ENCODE peak calls at places on chromosomes 2 and 18, in five cellular contexts. S, P, B, Z and L are unnamed samples.

GRCh38 chr2:133812826-133813617 is 244.8 kb upstream of the NCKAP5 start:
- DNase-seq in P (no peak), B (no peak), S (no peak), Z (no peak), L (no peak)

GRCh38 chr2:101432411-101433181 is 42.3 kb downstream of the RFX8 start:
- DNase-seq in S (no peak), Z (no peak), P (no peak), B (no peak), L (peak; percentile 31)

GRCh38 chr18:78720456-78721250 is 259.0 kb upstream of the SALL3 start:
- DNase-seq in P (no peak), Z (no peak), B (no peak), S (no peak), L (no peak)

GRCh38 chr18:32019251-32019943 is 772 bp downstream of the RNF125 start:
- DNase-seq in Z (peak; percentile 49), S (peak; percentile 48), B (peak; percentile 73), P (peak; percentile 38), L (peak; percentile 41)

GRCh38 chr2:71457959-71458322 is 4.6 kb downstream of the DYSF start:
- DNase-seq in Z (no peak), B (no peak), S (no peak), P (no peak), L (no peak)

GRCh38 chr2:8629402-8629801 is 52.5 kb upstream of the ID2 start:
- DNase-seq in B (no peak), P (no peak), S (no peak), Z (peak; percentile 43), L (no peak)

GRCh38 chr2:135299656-135300244 is 231.3 kb downstream of the ZRANB3 start:
- DNase-seq in Z (no peak), B (peak; percentile 54), S (no peak), P (no peak), L (no peak)

GRCh38 chr18:46406539-46406932 is 250.5 kb downstream of the LOXHD1 start:
- DNase-seq in Z (no peak), P (no peak), B (no peak), S (no peak), L (no peak)

GRCh38 chr2:143398701-143399260 is 269.6 kb downstream of the ARHGAP15 start:
- DNase-seq in S (no peak), P (no peak), Z (no peak), B (no peak), L (no peak)

GRCh38 chr2:99818842-99819241 is 323.5 kb downstream of the AFF3 start:
- DNase-seq in B (peak; percentile 14), P (no peak), S (no peak), Z (peak; percentile 14), L (no peak)

GRCh38 chr2:99821572-99822369 is 320.6 kb downstream of the AFF3 start:
- DNase-seq in B (no peak), P (no peak), Z (no peak), S (no peak), L (no peak)

GRCh38 chr2:99819766-99820165 is 322.6 kb downstream of the AFF3 start:
- DNase-seq in B (peak; percentile 10), S (no peak), Z (no peak), P (no peak), L (no peak)

GRCh38 chr2:99821039-99821438 is 321.4 kb downstream of the AFF3 start:
- DNase-seq in Z (no peak), P (no peak), B (peak; percentile 16), S (no peak), L (no peak)

GRCh38 chr2:99816908-99817307 is 325.5 kb downstream of the AFF3 start:
- DNase-seq in P (no peak), Z (no peak), S (no peak), B (no peak), L (no peak)
- TF ChIP-seq CTCF in P (no peak), Z (no peak), S (no peak), B (no peak), L (no peak)

GRCh38 chr2:232893834-232894233 is 23.8 kb downstream of the SNORC start:
- DNase-seq in Z (no peak), B (no peak), S (no peak), P (no peak), L (no peak)
- TF ChIP-seq CTCF in Z (no peak), B (no peak), S (no peak), P (no peak), L (no peak)

DNA sequence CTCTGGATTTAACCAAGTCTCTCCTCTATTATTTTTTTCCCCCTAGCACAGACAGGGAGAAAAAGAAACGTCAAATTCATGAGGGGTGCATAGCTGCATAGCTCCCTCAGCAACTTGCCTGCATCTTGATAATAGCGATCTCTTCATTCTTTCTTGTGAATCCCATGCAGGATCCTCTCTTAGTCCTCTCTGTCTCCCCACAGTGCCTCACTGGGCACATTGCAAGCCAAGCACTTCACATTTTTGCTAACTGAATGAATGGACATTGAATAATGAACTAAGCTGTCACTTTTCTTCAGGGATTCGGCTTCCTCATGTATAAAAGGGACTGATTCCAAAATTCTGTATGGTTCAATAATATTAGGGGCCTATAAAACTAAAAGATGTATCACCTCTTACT is 2.9 kb upstream of the EPB41L3 start:
- DNase-seq in S (no peak), B (peak; percentile 19), P (peak; percentile 39), Z (peak; percentile 53), L (no peak)
- TF ChIP-seq CTCF in S (no peak), B (peak; percentile 5), P (no peak), Z (peak; percentile 89), L (no peak)

DNA sequence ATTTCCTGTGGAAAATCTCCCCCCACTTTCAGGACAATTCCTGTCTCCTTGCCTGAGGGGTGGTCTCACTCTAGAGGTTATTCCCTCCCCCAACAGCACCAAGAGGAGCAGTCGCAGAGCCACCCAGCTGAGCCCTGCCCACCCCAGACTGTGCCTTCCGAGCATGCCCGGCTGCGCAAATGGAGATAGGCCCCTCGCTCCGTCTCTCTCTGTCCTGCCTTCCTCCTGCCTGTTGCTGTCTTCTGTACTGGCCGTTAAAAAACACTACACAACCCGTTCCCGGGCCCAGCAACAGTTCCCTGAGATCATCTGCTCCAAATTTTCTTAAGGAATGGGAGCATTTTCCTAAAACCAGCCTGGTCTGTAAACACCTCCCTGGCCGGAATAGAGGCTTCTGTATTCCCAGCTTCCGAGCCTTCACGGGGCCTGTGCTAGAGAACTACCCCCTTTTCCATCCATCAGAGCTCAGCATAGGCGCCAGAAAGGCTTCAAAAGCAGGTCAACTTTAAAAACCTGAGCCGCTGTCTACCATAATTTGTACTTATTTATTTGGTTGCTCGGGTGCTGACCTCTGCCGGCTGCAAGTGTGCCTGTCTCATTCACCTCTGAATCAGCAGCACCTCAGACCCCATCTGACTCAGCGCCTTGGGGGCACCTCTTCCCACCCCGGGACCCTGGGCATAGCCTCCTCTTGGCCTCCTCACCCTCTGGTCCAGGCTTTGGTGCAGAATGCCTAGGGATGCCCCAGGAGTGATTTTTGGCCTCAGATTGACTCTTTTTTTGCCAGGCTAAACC is 159.4 kb downstream of the PXDN start:
- DNase-seq in Z (no peak), P (no peak), S (no peak), B (peak; percentile 14), L (no peak)
- TF ChIP-seq CTCF in Z (peak; percentile 17), P (no peak), S (no peak), B (peak; percentile 14), L (no peak)

GRCh38 chr2:236569593-236569973 is at the start of gene ACKR3:
- DNase-seq in Z (peak; percentile 79), S (peak; percentile 63), P (peak; percentile 69), B (peak; percentile 58), L (peak; percentile 71)
- TF ChIP-seq CTCF in Z (peak; percentile 54), S (peak; percentile 43), P (no peak), B (no peak), L (peak; percentile 53)

GRCh38 chr2:172928754-172929153 is 146.9 kb upstream of the MAP3K20 start:
- DNase-seq in P (no peak), B (no peak), S (no peak), Z (no peak), L (no peak)

GRCh38 chr2:172930871-172931255 is 144.8 kb upstream of the MAP3K20 start:
- DNase-seq in P (no peak), Z (no peak), S (no peak), B (no peak), L (no peak)

GRCh38 chr2:172931256-172931894 is 144.3 kb upstream of the MAP3K20 start:
- DNase-seq in Z (peak; percentile 7), P (no peak), S (no peak), B (peak; percentile 11), L (no peak)

GRCh38 chr2:172929644-172930043 is 146.0 kb upstream of the MAP3K20 start:
- DNase-seq in Z (no peak), P (no peak), S (no peak), B (peak; percentile 19), L (no peak)

DNA sequence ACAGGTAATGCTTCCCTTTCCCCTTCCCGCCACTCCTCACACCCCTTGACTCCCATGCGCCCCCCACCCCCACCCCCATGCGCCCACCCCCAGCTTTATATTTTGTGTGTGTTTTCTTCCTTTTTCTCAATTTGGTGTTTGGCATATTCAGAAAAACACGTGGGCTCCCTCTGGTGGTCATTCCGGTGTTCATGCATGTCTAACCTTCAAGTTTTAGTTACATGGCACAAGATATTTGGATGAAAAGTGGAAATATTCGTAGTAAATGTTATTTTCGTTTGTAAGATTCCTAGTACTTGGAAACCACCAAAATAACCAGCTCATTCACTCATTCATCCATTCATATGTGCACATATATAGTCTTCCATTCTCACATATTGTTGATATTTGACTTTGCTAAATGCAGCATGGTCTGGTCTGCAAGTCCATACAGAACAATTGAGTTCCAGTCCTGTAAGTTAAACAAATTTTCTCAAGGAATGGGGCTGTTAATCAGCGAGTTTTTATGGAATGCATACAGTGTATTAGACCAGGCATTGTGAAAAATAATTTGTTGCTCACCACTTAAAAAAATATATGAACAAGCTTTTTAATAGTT is 143.6 kb upstream of the MAP3K20 start:
- DNase-seq in B (peak; percentile 81), P (peak; percentile 70), S (no peak), Z (peak; percentile 82), L (peak; percentile 50)
- TF ChIP-seq CTCF in B (peak; percentile 82), P (peak; percentile 77), S (peak; percentile 67), Z (peak; percentile 70), L (peak; percentile 76)

GRCh38 chr2:174797792-174798276 is 33.6 kb upstream of the CHRNA1 start:
- DNase-seq in B (no peak), P (no peak), S (no peak), Z (no peak), L (no peak)
- TF ChIP-seq CTCF in B (no peak), P (no peak), S (no peak), Z (no peak), L (no peak)

DNA sequence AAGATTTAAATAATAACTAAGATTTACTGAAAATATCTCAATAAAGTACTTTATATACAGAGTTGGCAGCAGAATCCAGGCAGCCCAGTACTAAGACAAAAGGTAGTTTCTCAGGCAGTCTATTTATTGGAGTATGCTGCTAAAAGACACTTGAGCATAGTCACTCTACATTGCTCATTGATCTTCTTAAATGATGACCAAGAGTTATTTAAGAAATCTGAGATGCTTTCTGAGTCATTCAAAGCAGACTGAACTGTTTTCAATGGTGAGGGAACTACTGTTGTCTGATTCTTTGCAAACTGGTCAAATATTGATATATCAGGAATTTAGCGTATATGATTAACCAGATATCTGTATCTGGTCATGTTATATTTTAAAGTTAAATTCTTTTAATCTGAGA is 133.6 kb downstream of the PHLPP1 start:
- DNase-seq in Z (no peak), S (no peak), P (no peak), B (no peak), L (no peak)
- TF ChIP-seq CTCF in Z (no peak), S (no peak), P (no peak), B (no peak), L (no peak)

GRCh38 chr18:3458952-3459853 is 9.2 kb downstream of the TGIF1 start:
- DNase-seq in S (no peak), P (no peak), Z (no peak), B (no peak), L (no peak)
- TF ChIP-seq CTCF in S (no peak), P (no peak), Z (no peak), B (no peak), L (no peak)

GRCh38 chr2:202201220-202202160 is 36.9 kb downstream of the SUMO1 start:
- DNase-seq in S (no peak), P (no peak), B (no peak), Z (no peak), L (no peak)
- TF ChIP-seq CTCF in S (no peak), P (no peak), B (no peak), Z (no peak), L (no peak)